ENCODE peak calls at places on chromosomes 5 and 9, in four cellular contexts. One of them, this sample, is unnamed.

GRCh38 chr5:78508231-78508765 is 140.3 kb downstream of the LHFPL2 start:
- DNase-seq in GM12878: no peak
- DNase-seq in WTC11: no peak
- DNase-seq in HepG2: peak
- DNase-seq in this sample: peak

GRCh38 chr5:17309462-17309861 is 92.0 kb downstream of the BASP1 start:
- DNase-seq in GM12878: no peak
- DNase-seq in WTC11: no peak
- DNase-seq in HepG2: no peak
- DNase-seq in this sample: no peak

GRCh38 chr9:98714833-98715232 is 6.1 kb upstream of the GABBR2 start:
- DNase-seq in GM12878: no peak
- DNase-seq in WTC11: no peak
- DNase-seq in HepG2: no peak
- DNase-seq in this sample: no peak

GRCh38 chr5:33725846-33726245 is 165.9 kb downstream of the ADAMTS12 start:
- DNase-seq in GM12878: no peak
- DNase-seq in WTC11: no peak
- DNase-seq in HepG2: no peak
- DNase-seq in this sample: no peak

GRCh38 chr9:87883990-87884389 is 1.3 kb downstream of the SPATA31E1 start:
- DNase-seq in GM12878: no peak
- DNase-seq in WTC11: peak
- DNase-seq in HepG2: no peak
- DNase-seq in this sample: peak

GRCh38 chr5:115627295-115627825 is 1.5 kb upstream of the TMED7 start:
- DNase-seq in GM12878: no peak
- DNase-seq in WTC11: no peak
- DNase-seq in HepG2: no peak
- DNase-seq in this sample: no peak

GRCh38 chr5:11547730-11548129 is 356.5 kb downstream of the CTNND2 start:
- DNase-seq in GM12878: no peak
- DNase-seq in WTC11: no peak
- DNase-seq in HepG2: no peak
- DNase-seq in this sample: no peak

GRCh38 chr9:137141050-137141810 is 2.3 kb downstream of the GRIN1 start:
- DNase-seq in GM12878: no peak
- DNase-seq in WTC11: no peak
- DNase-seq in HepG2: no peak
- DNase-seq in this sample: no peak

GRCh38 chr5:9877473-9877872 is 247.3 kb upstream of the TAS2R1 start:
- DNase-seq in GM12878: no peak
- DNase-seq in WTC11: no peak
- DNase-seq in HepG2: no peak
- DNase-seq in this sample: no peak

GRCh38 chr5:607541-608285 is 4.4 kb upstream of the CEP72 start:
- DNase-seq in GM12878: peak
- DNase-seq in WTC11: no peak
- DNase-seq in HepG2: no peak
- DNase-seq in this sample: no peak

GRCh38 chr5:178522361-178522760 is 67.8 kb downstream of the COL23A1 start:
- DNase-seq in GM12878: no peak
- DNase-seq in WTC11: no peak
- DNase-seq in HepG2: no peak
- DNase-seq in this sample: no peak

GRCh38 chr9:95754533-95755420 is 120.7 kb upstream of the ERCC6L2 start:
- DNase-seq in GM12878: no peak
- DNase-seq in WTC11: peak
- DNase-seq in HepG2: no peak
- DNase-seq in this sample: no peak

GRCh38 chr9:98791147-98792095 is 4.9 kb downstream of the ANKS6 start:
- DNase-seq in GM12878: no peak
- DNase-seq in WTC11: peak
- DNase-seq in HepG2: peak
- DNase-seq in this sample: peak

GRCh38 chr5:114391321-114391720 is 29.5 kb downstream of the KCNN2 start:
- DNase-seq in GM12878: no peak
- DNase-seq in WTC11: no peak
- DNase-seq in HepG2: no peak
- DNase-seq in this sample: no peak

GRCh38 chr9:34654317-34655083 is 2.5 kb downstream of the IL11RA start:
- DNase-seq in GM12878: no peak
- DNase-seq in WTC11: no peak
- DNase-seq in HepG2: no peak
- DNase-seq in this sample: no peak

GRCh38 chr9:84592918-84593317 is 76.6 kb upstream of the NTRK2 start:
- DNase-seq in GM12878: no peak
- DNase-seq in WTC11: no peak
- DNase-seq in HepG2: no peak
- DNase-seq in this sample: no peak

GRCh38 chr9:21589344-21590056 is 107.4 kb upstream of the IFNE start:
- DNase-seq in GM12878: no peak
- DNase-seq in WTC11: no peak
- DNase-seq in HepG2: no peak
- DNase-seq in this sample: no peak

GRCh38 chr9:129612123-129612522 is 8.8 kb downstream of the C9orf50 start:
- DNase-seq in GM12878: no peak
- DNase-seq in WTC11: no peak
- DNase-seq in HepG2: no peak
- DNase-seq in this sample: no peak

GRCh38 chr5:119070578-119070827 is 384 bp upstream of the DMXL1 start:
- DNase-seq in GM12878: no peak
- DNase-seq in WTC11: no peak
- DNase-seq in HepG2: no peak
- DNase-seq in this sample: no peak

GRCh38 chr9:21334603-21334968 is 618 bp downstream of the KLHL9 start:
- DNase-seq in GM12878: no peak
- DNase-seq in WTC11: no peak
- DNase-seq in HepG2: peak
- DNase-seq in this sample: no peak

GRCh38 chr9:16637938-16638337 is 232.5 kb downstream of the BNC2 start:
- DNase-seq in GM12878: no peak
- DNase-seq in WTC11: no peak
- DNase-seq in HepG2: no peak
- DNase-seq in this sample: no peak

GRCh38 chr9:119523508-119523907 is 154.3 kb upstream of the BRINP1 start:
- DNase-seq in GM12878: no peak
- DNase-seq in WTC11: no peak
- DNase-seq in HepG2: no peak
- DNase-seq in this sample: no peak

GRCh38 chr9:131810351-131811170 is 70.7 kb upstream of the RAPGEF1 start:
- DNase-seq in GM12878: no peak
- DNase-seq in WTC11: no peak
- DNase-seq in HepG2: no peak
- DNase-seq in this sample: no peak
- TF ChIP-seq CREM in GM12878: no peak
- TF ChIP-seq CREM in WTC11: no peak
- TF ChIP-seq CREM in HepG2: no peak
- TF ChIP-seq CREM in this sample: no peak

GRCh38 chr5:90368454-90369246 is 40.9 kb downstream of the CETN3 start:
- DNase-seq in GM12878: peak
- DNase-seq in WTC11: no peak
- DNase-seq in HepG2: no peak
- DNase-seq in this sample: no peak
- TF ChIP-seq CREM in GM12878: peak
- TF ChIP-seq CREM in WTC11: no peak
- TF ChIP-seq CREM in HepG2: no peak
- TF ChIP-seq CREM in this sample: no peak

GRCh38 chr5:141342773-141343172 is 856 bp upstream of the PCDHGA3 start:
- DNase-seq in GM12878: no peak
- DNase-seq in WTC11: no peak
- DNase-seq in HepG2: no peak
- DNase-seq in this sample: no peak

GRCh38 chr5:141343953-141344463 is 379 bp downstream of the PCDHGA3 start:
- DNase-seq in GM12878: no peak
- DNase-seq in WTC11: no peak
- DNase-seq in HepG2: no peak
- DNase-seq in this sample: no peak

GRCh38 chr5:141338538-141339306 is at the start of gene PCDHGA2:
- DNase-seq in GM12878: no peak
- DNase-seq in WTC11: peak
- DNase-seq in HepG2: peak
- DNase-seq in this sample: peak

GRCh38 chr5:141345327-141345726 is 1.7 kb downstream of the PCDHGA3 start:
- DNase-seq in GM12878: no peak
- DNase-seq in WTC11: no peak
- DNase-seq in HepG2: no peak
- DNase-seq in this sample: no peak

DNA sequence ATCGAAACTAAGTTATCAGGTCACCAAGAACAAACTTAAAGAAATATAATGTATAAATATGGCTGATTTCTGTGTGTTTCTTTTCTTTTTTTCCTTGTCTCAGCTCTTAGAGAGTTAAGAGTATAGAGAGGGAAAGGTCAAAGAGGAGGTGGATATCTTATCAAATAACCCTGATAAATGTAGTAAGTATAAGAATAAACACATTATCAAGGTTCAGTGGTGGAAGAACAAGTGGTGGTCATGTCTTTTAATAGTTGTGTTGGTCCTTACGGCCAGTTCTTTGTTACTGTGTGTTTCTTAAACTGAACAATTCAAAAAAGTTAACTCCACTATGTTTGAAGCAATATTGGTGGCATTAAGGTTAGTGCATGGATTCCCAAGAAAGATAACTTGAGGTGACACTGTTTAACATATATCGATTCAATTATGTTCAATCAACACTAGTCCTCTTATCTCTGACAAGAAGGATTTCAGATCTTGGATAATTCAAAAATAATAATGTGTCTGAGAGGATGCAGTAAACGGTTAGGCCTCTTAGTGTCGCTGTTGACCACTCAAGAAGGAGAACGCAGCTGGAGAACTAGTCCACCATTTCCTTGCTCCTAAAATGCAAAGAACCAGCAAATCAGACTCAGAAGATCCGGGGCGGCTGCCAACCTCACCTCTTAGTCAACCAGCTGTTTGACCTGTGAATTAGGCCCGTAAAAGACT is at the start of gene PCDHGA3:
- DNase-seq in GM12878: no peak
- DNase-seq in WTC11: no peak
- DNase-seq in HepG2: no peak
- DNase-seq in this sample: peak
- TF ChIP-seq CREM in GM12878: no peak
- TF ChIP-seq CREM in WTC11: no peak
- TF ChIP-seq CREM in HepG2: no peak
- TF ChIP-seq CREM in this sample: no peak

GRCh38 chr5:32254987-32255900 is 57.5 kb downstream of the MTMR12 start:
- DNase-seq in GM12878: no peak
- DNase-seq in WTC11: no peak
- DNase-seq in HepG2: no peak
- DNase-seq in this sample: no peak
- TF ChIP-seq CREM in GM12878: no peak
- TF ChIP-seq CREM in WTC11: no peak
- TF ChIP-seq CREM in HepG2: no peak
- TF ChIP-seq CREM in this sample: no peak

DNA sequence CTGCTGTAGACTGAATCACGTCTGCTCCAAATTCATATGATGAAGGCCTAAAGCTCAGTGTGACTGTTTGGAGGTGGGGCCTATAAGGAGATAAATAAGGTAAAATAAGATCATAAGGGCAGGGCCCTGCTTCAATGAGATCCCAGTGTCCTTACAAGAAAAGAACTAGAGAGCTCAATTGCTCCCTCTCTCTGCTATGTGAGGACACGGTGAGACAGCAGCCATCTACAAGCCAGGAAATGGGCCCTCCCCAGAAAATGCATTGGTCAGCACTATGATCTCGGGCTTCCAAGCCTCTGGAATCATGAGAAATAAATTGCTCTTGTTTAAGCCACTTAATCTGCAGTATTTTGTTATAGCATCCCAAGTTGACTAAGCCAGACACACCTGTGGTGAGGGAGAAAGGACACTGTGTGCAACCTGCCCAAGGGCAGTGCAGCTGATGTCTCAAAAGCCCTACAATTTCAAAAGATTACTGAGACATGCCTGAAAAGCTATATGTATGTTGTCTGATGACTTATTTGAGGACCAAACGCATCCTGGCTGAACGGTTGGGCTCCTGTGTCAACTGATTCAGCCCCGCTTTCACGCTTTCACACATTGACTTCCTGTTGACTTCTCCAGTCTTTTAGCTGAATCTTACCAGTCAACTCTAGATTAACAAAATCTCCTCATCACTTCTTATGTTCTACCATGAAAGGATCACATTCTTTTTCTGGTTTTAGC is 13.2 kb downstream of the GZMK start:
- DNase-seq in GM12878: no peak
- DNase-seq in WTC11: peak
- DNase-seq in HepG2: no peak
- DNase-seq in this sample: no peak
- TF ChIP-seq CREM in GM12878: no peak
- TF ChIP-seq CREM in WTC11: no peak
- TF ChIP-seq CREM in HepG2: no peak
- TF ChIP-seq CREM in this sample: no peak

GRCh38 chr5:110333384-110333783 is 393.1 kb downstream of the TMEM232 start:
- DNase-seq in GM12878: no peak
- DNase-seq in WTC11: peak
- DNase-seq in HepG2: peak
- DNase-seq in this sample: no peak
- TF ChIP-seq CREM in GM12878: no peak
- TF ChIP-seq CREM in WTC11: no peak
- TF ChIP-seq CREM in HepG2: no peak
- TF ChIP-seq CREM in this sample: no peak

This sample was measured in K562.